ENCODE peak calls at places on chromosomes 3 and 15, in six cellular contexts. One of them, this sample, is unnamed.

GRCh38 chr15:77825143-77825542 is 192.4 kb upstream of the LINGO1 start:
- DNase-seq in HCT116: no peak
- DNase-seq in GM23338: no peak
- DNase-seq in GM23248: no peak
- DNase-seq in SK-N-SH: no peak
- DNase-seq in MM.1S: no peak
- DNase-seq in this sample: no peak

GRCh38 chr15:86677316-86677715 is 597.6 kb downstream of the AGBL1 start:
- DNase-seq in HCT116: no peak
- DNase-seq in MM.1S: no peak
- DNase-seq in SK-N-SH: no peak
- DNase-seq in GM23248: no peak
- DNase-seq in GM23338: peak
- DNase-seq in this sample: no peak

GRCh38 chr3:63900459-63900858 is 11.7 kb downstream of the SCAANT1 start:
- DNase-seq in GM23248: no peak
- DNase-seq in MM.1S: no peak
- DNase-seq in SK-N-SH: peak
- DNase-seq in HCT116: no peak
- DNase-seq in GM23338: no peak
- DNase-seq in this sample: no peak

GRCh38 chr3:183825380-183826161 is at the start of gene MAP6D1:
- DNase-seq in GM23248: peak
- DNase-seq in GM23338: peak
- DNase-seq in HCT116: peak
- DNase-seq in SK-N-SH: peak
- DNase-seq in MM.1S: no peak
- DNase-seq in this sample: peak

GRCh38 chr15:35975941-35976340 is 430.0 kb upstream of the DPH6 start:
- DNase-seq in GM23248: no peak
- DNase-seq in HCT116: no peak
- DNase-seq in GM23338: no peak
- DNase-seq in MM.1S: no peak
- DNase-seq in SK-N-SH: no peak
- DNase-seq in this sample: no peak

GRCh38 chr15:41881925-41882688 is 11.7 kb downstream of the SPTBN5 start:
- DNase-seq in HCT116: no peak
- DNase-seq in MM.1S: no peak
- DNase-seq in GM23338: peak
- DNase-seq in GM23248: no peak
- DNase-seq in SK-N-SH: no peak
- DNase-seq in this sample: no peak

GRCh38 chr15:101675015-101675414 is 22.8 kb upstream of the TM2D3 start:
- DNase-seq in HCT116: no peak
- DNase-seq in MM.1S: no peak
- DNase-seq in GM23338: no peak
- DNase-seq in SK-N-SH: no peak
- DNase-seq in GM23248: peak
- DNase-seq in this sample: no peak

GRCh38 chr3:171676600-171677175 is 133.6 kb downstream of the PLD1 start:
- DNase-seq in GM23248: no peak
- DNase-seq in MM.1S: no peak
- DNase-seq in SK-N-SH: no peak
- DNase-seq in GM23338: no peak
- DNase-seq in HCT116: no peak
- DNase-seq in this sample: no peak

GRCh38 chr3:9211155-9211950 is 38.1 kb downstream of the SRGAP3 start:
- DNase-seq in SK-N-SH: peak
- DNase-seq in GM23248: peak
- DNase-seq in MM.1S: no peak
- DNase-seq in HCT116: no peak
- DNase-seq in GM23338: no peak
- DNase-seq in this sample: no peak

GRCh38 chr15:76875911-76876310 is 29.2 kb downstream of the SCAPER start:
- DNase-seq in HCT116: no peak
- DNase-seq in MM.1S: no peak
- DNase-seq in GM23338: no peak
- DNase-seq in GM23248: no peak
- DNase-seq in SK-N-SH: no peak
- DNase-seq in this sample: no peak

GRCh38 chr3:161409858-161410257 is 38.5 kb upstream of the SPTSSB start:
- DNase-seq in GM23248: no peak
- DNase-seq in SK-N-SH: no peak
- DNase-seq in MM.1S: no peak
- DNase-seq in GM23338: no peak
- DNase-seq in HCT116: no peak
- DNase-seq in this sample: no peak

GRCh38 chr3:68931406-68932149 is 769 bp downstream of the TAFA4 start:
- DNase-seq in HCT116: no peak
- DNase-seq in MM.1S: no peak
- DNase-seq in GM23338: peak
- DNase-seq in GM23248: peak
- DNase-seq in SK-N-SH: no peak
- DNase-seq in this sample: no peak

GRCh38 chr15:73601449-73602425 is 31.5 kb downstream of the NPTN start:
- DNase-seq in MM.1S: no peak
- DNase-seq in SK-N-SH: no peak
- DNase-seq in GM23338: peak
- DNase-seq in HCT116: no peak
- DNase-seq in GM23248: peak
- DNase-seq in this sample: no peak

GRCh38 chr15:30033763-30034162 is 49.0 kb upstream of the GOLGA8J start:
- DNase-seq in HCT116: no peak
- DNase-seq in GM23248: no peak
- DNase-seq in SK-N-SH: no peak
- DNase-seq in MM.1S: no peak
- DNase-seq in GM23338: no peak
- DNase-seq in this sample: no peak

GRCh38 chr15:56758770-56759449 is 25.6 kb upstream of the ZNF280D start:
- DNase-seq in GM23338: no peak
- DNase-seq in GM23248: peak
- DNase-seq in SK-N-SH: no peak
- DNase-seq in MM.1S: no peak
- DNase-seq in HCT116: no peak
- DNase-seq in this sample: no peak

GRCh38 chr15:87639305-87640011 is 617.1 kb downstream of the NTRK3 start:
- DNase-seq in HCT116: no peak
- DNase-seq in GM23248: no peak
- DNase-seq in GM23338: no peak
- DNase-seq in SK-N-SH: no peak
- DNase-seq in MM.1S: no peak
- DNase-seq in this sample: no peak

GRCh38 chr3:90092994-90093393 is 985.6 kb downstream of the EPHA3 start:
- DNase-seq in SK-N-SH: peak
- DNase-seq in HCT116: no peak
- DNase-seq in GM23248: peak
- DNase-seq in GM23338: peak
- DNase-seq in MM.1S: peak
- DNase-seq in this sample: peak

DNA sequence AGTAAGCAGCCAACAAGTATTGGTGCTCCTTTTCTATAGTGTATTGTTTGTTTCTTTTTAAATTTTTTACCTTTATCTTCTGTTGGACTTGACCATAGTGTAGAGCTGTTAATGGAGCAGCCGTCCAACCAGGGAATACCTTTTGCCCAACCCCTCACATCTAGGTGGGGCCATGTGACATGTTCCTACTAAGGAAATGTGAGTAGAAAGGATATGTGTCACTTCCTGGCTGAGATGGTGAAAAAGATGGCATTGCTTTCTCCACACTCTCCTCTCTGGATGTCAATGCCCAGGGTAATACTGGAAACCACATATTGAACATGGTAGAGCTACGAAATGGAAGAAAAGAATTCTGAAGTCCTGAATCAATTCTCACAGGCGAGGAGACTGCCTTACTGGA is 218.8 kb downstream of the TBL1XR1 start:
- DNase-seq in GM23248: no peak
- DNase-seq in HCT116: no peak
- DNase-seq in GM23338: no peak
- DNase-seq in SK-N-SH: no peak
- DNase-seq in MM.1S: no peak
- DNase-seq in this sample: no peak
- TF ChIP-seq EZH2phosphoT487 in GM23248: no peak
- TF ChIP-seq EZH2phosphoT487 in HCT116: no peak
- TF ChIP-seq EZH2phosphoT487 in GM23338: no peak
- TF ChIP-seq EZH2phosphoT487 in SK-N-SH: no peak
- TF ChIP-seq EZH2phosphoT487 in MM.1S: no peak
- TF ChIP-seq EZH2phosphoT487 in this sample: no peak

DNA sequence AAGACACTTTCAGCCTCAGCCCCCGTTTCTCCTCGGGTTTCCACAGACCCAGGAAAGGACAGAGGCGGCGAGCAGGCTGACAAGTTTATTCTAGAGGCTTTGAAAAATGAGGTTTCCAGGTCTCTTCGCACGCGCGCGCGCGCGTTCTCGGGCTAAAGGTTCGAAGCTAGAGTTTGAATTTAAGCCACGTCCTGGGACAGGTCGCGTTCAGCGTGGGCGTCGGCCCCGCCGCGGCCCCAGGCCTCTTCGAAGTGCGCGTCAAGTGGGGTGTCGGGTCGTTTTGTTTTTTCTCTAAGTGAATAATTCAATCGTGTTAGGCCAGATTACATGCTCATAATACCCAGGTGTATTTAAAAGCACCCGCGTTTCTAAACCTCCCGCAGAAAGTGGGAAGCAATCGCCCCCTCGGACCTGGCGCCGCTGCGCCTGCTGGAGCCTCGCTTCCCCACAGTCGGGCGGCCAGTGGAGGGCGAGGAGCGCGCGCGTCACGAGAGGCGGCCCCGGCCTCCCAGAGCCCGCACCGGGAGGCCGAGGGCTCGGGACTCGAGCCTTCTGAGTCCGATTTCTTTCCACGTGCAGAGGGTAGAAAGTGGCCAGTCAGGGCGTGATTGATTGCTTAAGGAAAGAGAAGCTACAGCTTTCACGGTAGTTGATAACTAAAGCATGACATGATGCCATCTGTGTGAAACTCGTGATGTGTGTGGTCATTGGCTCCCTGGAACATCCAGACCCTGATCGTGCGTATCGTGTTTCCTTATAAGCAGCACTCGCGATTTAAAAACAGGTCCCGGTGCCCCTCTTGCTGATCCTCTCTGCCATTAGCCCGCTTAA is 15.8 kb upstream of the SOX2 start:
- DNase-seq in MM.1S: no peak
- DNase-seq in GM23248: peak
- DNase-seq in SK-N-SH: no peak
- DNase-seq in HCT116: no peak
- DNase-seq in GM23338: no peak
- DNase-seq in this sample: no peak
- TF ChIP-seq EZH2phosphoT487 in MM.1S: no peak
- TF ChIP-seq EZH2phosphoT487 in GM23248: peak
- TF ChIP-seq EZH2phosphoT487 in SK-N-SH: no peak
- TF ChIP-seq EZH2phosphoT487 in HCT116: no peak
- TF ChIP-seq EZH2phosphoT487 in GM23338: peak
- TF ChIP-seq EZH2phosphoT487 in this sample: no peak

GRCh38 chr15:83053151-83053550 is 13.9 kb downstream of the BTBD1 start:
- DNase-seq in GM23338: no peak
- DNase-seq in SK-N-SH: no peak
- DNase-seq in HCT116: no peak
- DNase-seq in GM23248: peak
- DNase-seq in MM.1S: peak
- DNase-seq in this sample: no peak
- TF ChIP-seq EZH2phosphoT487 in GM23338: no peak
- TF ChIP-seq EZH2phosphoT487 in SK-N-SH: no peak
- TF ChIP-seq EZH2phosphoT487 in HCT116: no peak
- TF ChIP-seq EZH2phosphoT487 in GM23248: no peak
- TF ChIP-seq EZH2phosphoT487 in MM.1S: no peak
- TF ChIP-seq EZH2phosphoT487 in this sample: no peak

DNA sequence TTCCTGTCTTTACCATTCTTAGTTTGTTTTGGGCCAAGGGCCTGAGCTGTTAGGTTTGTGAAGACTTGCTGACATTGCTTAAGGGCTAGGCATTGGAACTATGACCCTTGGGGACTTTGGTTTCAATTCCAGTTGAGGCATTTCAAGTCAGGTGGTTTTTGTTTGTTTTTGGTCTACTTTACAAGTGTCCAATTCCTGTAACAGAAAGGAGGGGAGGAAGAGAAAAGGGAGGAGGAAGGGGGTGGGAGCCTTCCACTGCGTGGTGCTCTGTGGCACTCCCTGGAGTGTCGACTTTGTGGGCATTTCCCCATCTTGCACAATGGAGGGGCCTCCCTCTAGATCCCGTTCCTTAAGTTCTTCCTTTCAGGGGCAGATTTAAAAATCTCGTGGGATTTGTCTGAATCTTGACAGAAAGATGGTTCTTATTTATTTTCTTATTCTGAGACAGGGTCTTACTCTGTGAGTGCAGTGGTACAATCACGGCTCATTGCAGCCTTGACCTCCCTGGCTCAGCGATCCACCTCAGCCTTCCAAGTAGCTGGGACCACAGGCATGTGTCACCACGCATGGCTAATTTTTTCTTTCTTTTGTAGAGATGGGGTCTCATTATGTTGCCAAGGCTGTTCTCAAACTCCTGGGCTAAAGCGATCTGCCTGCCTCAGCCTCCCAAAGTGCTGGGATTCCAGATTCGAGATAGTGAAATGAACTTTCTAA is 59.5 kb upstream of the RYK start:
- DNase-seq in GM23338: no peak
- DNase-seq in SK-N-SH: no peak
- DNase-seq in HCT116: no peak
- DNase-seq in MM.1S: peak
- DNase-seq in GM23248: no peak
- DNase-seq in this sample: no peak
- TF ChIP-seq EZH2phosphoT487 in GM23338: no peak
- TF ChIP-seq EZH2phosphoT487 in SK-N-SH: no peak
- TF ChIP-seq EZH2phosphoT487 in HCT116: no peak
- TF ChIP-seq EZH2phosphoT487 in MM.1S: no peak
- TF ChIP-seq EZH2phosphoT487 in GM23248: no peak
- TF ChIP-seq EZH2phosphoT487 in this sample: no peak

This sample was measured in OCI-LY7.